ENCODE peak calls at places on chromosomes 7 and 10, in eight cellular contexts. One of them, this sample, is unnamed.

GRCh38 chr10:97673736-97674525 is 13.1 kb downstream of the AVPI1 start:
- DNase-seq in endothelial cell of umbilical vein: no peak
- DNase-seq in chondrocyte: no peak
- DNase-seq in epithelial cell of proximal tubule: no peak
- DNase-seq in CD8-positive, alpha-beta T cell: no peak
- DNase-seq in left ventricle myocardium inferior: no peak
- DNase-seq in nephron progenitor cell: no peak
- DNase-seq in cardiac muscle cell: peak; percentile 70
- DNase-seq in this sample: no peak

GRCh38 chr10:89206402-89207180 is 526 bp downstream of the CH25H start:
- DNase-seq in endothelial cell of umbilical vein: no peak
- DNase-seq in chondrocyte: no peak
- DNase-seq in epithelial cell of proximal tubule: no peak
- DNase-seq in CD8-positive, alpha-beta T cell: peak; percentile 68
- DNase-seq in left ventricle myocardium inferior: peak; percentile 18
- DNase-seq in nephron progenitor cell: peak; percentile 22
- DNase-seq in cardiac muscle cell: peak; percentile 36
- DNase-seq in this sample: no peak

GRCh38 chr10:7826971-7827370 is 8.7 kb downstream of the TAF3 start:
- DNase-seq in endothelial cell of umbilical vein: no peak
- DNase-seq in chondrocyte: no peak
- DNase-seq in epithelial cell of proximal tubule: no peak
- DNase-seq in CD8-positive, alpha-beta T cell: no peak
- DNase-seq in left ventricle myocardium inferior: no peak
- DNase-seq in nephron progenitor cell: no peak
- DNase-seq in cardiac muscle cell: peak; percentile 65
- DNase-seq in this sample: no peak

GRCh38 chr10:31187607-31188210 is 131.3 kb upstream of the ZEB1 start:
- DNase-seq in endothelial cell of umbilical vein: no peak
- DNase-seq in chondrocyte: no peak
- DNase-seq in epithelial cell of proximal tubule: no peak
- DNase-seq in CD8-positive, alpha-beta T cell: no peak
- DNase-seq in left ventricle myocardium inferior: no peak
- DNase-seq in nephron progenitor cell: no peak
- DNase-seq in cardiac muscle cell: no peak
- DNase-seq in this sample: no peak

GRCh38 chr7:157690058-157690832 is 353.4 kb downstream of the DNAJB6 start:
- DNase-seq in endothelial cell of umbilical vein: no peak
- DNase-seq in chondrocyte: peak; percentile 75
- DNase-seq in epithelial cell of proximal tubule: no peak
- DNase-seq in CD8-positive, alpha-beta T cell: no peak
- DNase-seq in left ventricle myocardium inferior: no peak
- DNase-seq in nephron progenitor cell: peak; percentile 47
- DNase-seq in cardiac muscle cell: no peak
- DNase-seq in this sample: no peak

GRCh38 chr10:110923856-110924493 is 4.6 kb downstream of the SHOC2 start:
- DNase-seq in endothelial cell of umbilical vein: no peak
- DNase-seq in chondrocyte: no peak
- DNase-seq in epithelial cell of proximal tubule: no peak
- DNase-seq in CD8-positive, alpha-beta T cell: no peak
- DNase-seq in left ventricle myocardium inferior: no peak
- DNase-seq in nephron progenitor cell: no peak
- DNase-seq in cardiac muscle cell: no peak
- DNase-seq in this sample: no peak

GRCh38 chr7:28298870-28299484 is 113.3 kb upstream of the CREB5 start:
- DNase-seq in endothelial cell of umbilical vein: peak; percentile 53
- DNase-seq in chondrocyte: no peak
- DNase-seq in epithelial cell of proximal tubule: peak; percentile 40
- DNase-seq in CD8-positive, alpha-beta T cell: no peak
- DNase-seq in left ventricle myocardium inferior: no peak
- DNase-seq in nephron progenitor cell: peak; percentile 48
- DNase-seq in cardiac muscle cell: peak; percentile 66
- DNase-seq in this sample: no peak

GRCh38 chr7:33888206-33888605 is 17.1 kb upstream of the BMPER start:
- DNase-seq in endothelial cell of umbilical vein: no peak
- DNase-seq in chondrocyte: no peak
- DNase-seq in epithelial cell of proximal tubule: no peak
- DNase-seq in CD8-positive, alpha-beta T cell: no peak
- DNase-seq in left ventricle myocardium inferior: no peak
- DNase-seq in nephron progenitor cell: peak; percentile 6
- DNase-seq in cardiac muscle cell: no peak
- DNase-seq in this sample: no peak

GRCh38 chr7:46545790-46546189 is 624.7 kb upstream of the IGFBP3 start:
- DNase-seq in endothelial cell of umbilical vein: peak; percentile 82
- DNase-seq in chondrocyte: no peak
- DNase-seq in epithelial cell of proximal tubule: peak; percentile 80
- DNase-seq in CD8-positive, alpha-beta T cell: no peak
- DNase-seq in left ventricle myocardium inferior: no peak
- DNase-seq in nephron progenitor cell: no peak
- DNase-seq in cardiac muscle cell: peak; percentile 83
- DNase-seq in this sample: no peak

DNA sequence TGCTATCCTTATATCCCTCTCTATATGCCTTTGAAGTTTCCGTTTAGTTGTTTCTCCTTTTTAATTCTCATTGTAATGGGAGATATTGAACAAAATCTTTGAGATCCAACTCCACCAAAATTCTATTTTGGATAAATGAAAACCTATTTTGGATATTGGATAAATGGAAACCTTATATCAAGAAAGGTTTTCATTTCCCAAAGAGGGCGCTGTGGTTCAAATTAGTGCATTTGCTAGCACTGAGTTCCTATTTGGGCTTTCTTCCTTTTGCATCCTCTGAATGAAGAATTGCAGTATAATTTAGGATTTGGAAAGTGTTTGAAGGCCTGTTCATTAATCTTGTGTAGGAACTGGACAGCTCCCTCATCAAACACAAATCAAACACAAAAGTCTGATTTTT is 80.7 kb upstream of the KLF14 start:
- DNase-seq in endothelial cell of umbilical vein: peak; percentile 37
- DNase-seq in chondrocyte: no peak
- DNase-seq in epithelial cell of proximal tubule: no peak
- DNase-seq in CD8-positive, alpha-beta T cell: no peak
- DNase-seq in left ventricle myocardium inferior: no peak
- DNase-seq in nephron progenitor cell: no peak
- DNase-seq in cardiac muscle cell: peak; percentile 60
- DNase-seq in this sample: no peak
- TF ChIP-seq CTCF in endothelial cell of umbilical vein: peak; percentile 34
- TF ChIP-seq CTCF in chondrocyte: peak; percentile 75
- TF ChIP-seq CTCF in epithelial cell of proximal tubule: peak; percentile 65
- TF ChIP-seq CTCF in CD8-positive, alpha-beta T cell: peak; percentile 28
- TF ChIP-seq CTCF in left ventricle myocardium inferior: peak; percentile 36
- TF ChIP-seq CTCF in nephron progenitor cell: peak; percentile 29
- TF ChIP-seq CTCF in cardiac muscle cell: peak; percentile 54
- TF ChIP-seq CTCF in this sample: peak; percentile 12

DNA sequence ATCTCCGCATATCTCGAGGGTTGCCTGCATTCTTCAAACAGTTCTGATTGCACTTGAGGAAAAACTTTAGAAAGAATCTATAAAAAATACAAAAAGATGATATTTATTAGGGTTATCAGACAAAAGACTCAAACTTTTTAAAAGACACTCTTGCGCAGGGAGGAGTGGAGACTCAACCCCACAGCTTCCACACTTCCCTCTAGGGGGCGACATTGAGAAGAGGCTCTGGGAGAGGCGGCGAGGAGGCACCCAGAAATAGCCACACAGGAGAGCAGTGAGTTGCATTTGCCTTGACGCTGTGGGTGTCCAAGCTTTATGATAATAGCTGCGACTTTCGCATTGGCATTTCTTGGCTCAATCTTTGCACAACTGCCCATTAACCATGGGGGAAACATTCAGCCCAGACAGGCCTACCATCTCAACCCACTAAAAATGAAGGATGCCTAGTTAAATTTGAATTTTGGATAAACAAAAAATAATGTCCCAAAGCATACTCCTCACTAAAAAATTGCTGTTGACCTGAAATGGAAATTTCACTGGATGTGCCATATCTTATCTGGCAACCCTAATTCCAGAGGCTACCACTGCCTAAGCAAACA is 86.2 kb downstream of the EBF3 start:
- DNase-seq in endothelial cell of umbilical vein: no peak
- DNase-seq in chondrocyte: no peak
- DNase-seq in epithelial cell of proximal tubule: no peak
- DNase-seq in CD8-positive, alpha-beta T cell: no peak
- DNase-seq in left ventricle myocardium inferior: no peak
- DNase-seq in nephron progenitor cell: peak; percentile 27
- DNase-seq in cardiac muscle cell: peak; percentile 32
- DNase-seq in this sample: no peak
- TF ChIP-seq CTCF in endothelial cell of umbilical vein: peak; percentile 21
- TF ChIP-seq CTCF in chondrocyte: peak; percentile 52
- TF ChIP-seq CTCF in epithelial cell of proximal tubule: peak; percentile 53
- TF ChIP-seq CTCF in CD8-positive, alpha-beta T cell: peak; percentile 55
- TF ChIP-seq CTCF in left ventricle myocardium inferior: peak; percentile 66
- TF ChIP-seq CTCF in nephron progenitor cell: peak; percentile 46
- TF ChIP-seq CTCF in cardiac muscle cell: peak; percentile 69
- TF ChIP-seq CTCF in this sample: peak; percentile 45

DNA sequence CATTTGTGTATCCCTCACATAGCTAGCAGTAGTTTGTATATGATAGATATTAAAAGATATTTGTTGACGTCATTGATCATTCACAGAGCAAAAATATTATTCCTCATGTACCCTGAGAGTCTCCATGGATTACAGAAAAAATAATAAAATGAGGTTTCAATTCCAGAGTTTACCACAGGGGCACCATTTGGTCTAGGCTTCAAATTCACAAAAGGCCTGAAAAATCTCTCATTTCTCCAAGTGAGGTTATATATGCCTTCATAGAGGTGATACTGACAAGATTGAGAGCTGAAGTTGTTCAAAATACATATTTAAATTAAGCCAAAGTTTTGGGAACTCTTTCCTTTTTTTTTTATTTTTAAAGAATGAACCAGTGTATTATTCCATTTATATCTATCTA is 52.7 kb downstream of the TMEM26 start:
- DNase-seq in endothelial cell of umbilical vein: no peak
- DNase-seq in chondrocyte: no peak
- DNase-seq in epithelial cell of proximal tubule: no peak
- DNase-seq in CD8-positive, alpha-beta T cell: no peak
- DNase-seq in left ventricle myocardium inferior: no peak
- DNase-seq in nephron progenitor cell: no peak
- DNase-seq in cardiac muscle cell: no peak
- DNase-seq in this sample: no peak
- TF ChIP-seq CTCF in endothelial cell of umbilical vein: no peak
- TF ChIP-seq CTCF in chondrocyte: peak; percentile 38
- TF ChIP-seq CTCF in epithelial cell of proximal tubule: peak; percentile 17
- TF ChIP-seq CTCF in CD8-positive, alpha-beta T cell: no peak
- TF ChIP-seq CTCF in left ventricle myocardium inferior: no peak
- TF ChIP-seq CTCF in nephron progenitor cell: no peak
- TF ChIP-seq CTCF in cardiac muscle cell: no peak
- TF ChIP-seq CTCF in this sample: no peak

DNA sequence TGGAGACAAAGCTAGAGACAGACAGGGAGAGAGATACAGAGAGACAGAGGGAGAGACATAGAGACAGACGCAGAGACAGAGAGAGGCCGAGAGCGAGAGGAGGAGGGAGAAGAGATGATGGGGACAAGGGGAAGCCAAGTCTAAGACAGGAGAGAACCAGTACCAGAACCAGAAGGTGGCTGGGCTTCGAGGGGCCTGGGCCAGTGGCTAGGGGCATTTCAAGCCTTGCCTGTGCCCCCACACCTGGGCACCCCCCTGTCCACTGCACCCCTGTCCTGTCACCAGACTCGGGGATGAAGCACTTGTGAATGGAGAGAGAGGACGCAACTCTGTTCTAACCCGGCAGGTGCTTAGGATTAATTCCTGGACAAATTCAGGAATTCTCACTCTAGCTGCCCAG is 157.1 kb downstream of the WDR37 start:
- DNase-seq in endothelial cell of umbilical vein: no peak
- DNase-seq in chondrocyte: no peak
- DNase-seq in epithelial cell of proximal tubule: no peak
- DNase-seq in CD8-positive, alpha-beta T cell: peak; percentile 25
- DNase-seq in left ventricle myocardium inferior: no peak
- DNase-seq in nephron progenitor cell: no peak
- DNase-seq in cardiac muscle cell: no peak
- DNase-seq in this sample: no peak
- TF ChIP-seq CTCF in endothelial cell of umbilical vein: no peak
- TF ChIP-seq CTCF in chondrocyte: no peak
- TF ChIP-seq CTCF in epithelial cell of proximal tubule: no peak
- TF ChIP-seq CTCF in CD8-positive, alpha-beta T cell: no peak
- TF ChIP-seq CTCF in left ventricle myocardium inferior: no peak
- TF ChIP-seq CTCF in nephron progenitor cell: no peak
- TF ChIP-seq CTCF in cardiac muscle cell: no peak
- TF ChIP-seq CTCF in this sample: no peak

DNA sequence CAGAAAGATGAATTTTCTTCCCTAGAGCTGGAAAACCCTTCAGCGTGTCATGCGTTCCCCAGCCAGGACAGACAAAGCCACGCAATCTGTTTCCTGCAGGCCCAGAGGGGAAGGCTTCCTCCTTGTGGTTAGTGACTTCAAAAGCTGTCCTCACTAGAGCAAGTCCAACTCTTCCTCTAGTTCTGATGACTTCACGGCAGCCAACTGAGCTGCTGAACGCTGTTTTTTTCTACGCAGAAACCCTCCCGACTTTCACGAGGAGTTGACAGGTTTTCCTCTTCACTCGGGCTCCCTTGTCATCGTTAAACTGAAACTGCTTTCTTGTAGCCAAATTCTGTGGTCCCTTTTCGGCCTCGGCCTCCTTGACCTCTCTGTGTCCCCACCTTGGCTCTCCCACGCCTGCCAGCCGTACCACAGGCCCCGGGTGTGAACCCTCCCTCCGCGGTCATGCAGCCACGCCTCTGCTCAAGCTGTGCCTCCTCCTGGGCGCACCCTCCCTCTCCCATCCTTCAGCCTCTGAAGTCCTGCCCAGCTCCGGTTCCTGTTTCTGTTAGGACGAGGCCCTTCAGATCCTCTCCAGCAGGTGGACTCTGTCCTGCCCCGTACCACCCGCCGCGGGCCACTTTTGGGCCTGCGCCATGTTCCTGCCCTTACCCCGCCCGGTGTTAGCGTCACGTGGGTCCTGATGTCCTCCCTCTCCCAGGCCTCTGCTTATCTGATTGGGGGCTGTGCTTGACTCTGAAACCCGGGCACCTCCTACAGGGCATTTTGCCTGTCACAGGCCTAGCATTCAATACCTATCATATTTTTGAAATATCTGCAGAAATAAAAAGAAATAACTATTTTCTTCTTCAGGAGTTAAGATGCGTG is 39.3 kb downstream of the CUX1 start:
- DNase-seq in endothelial cell of umbilical vein: peak; percentile 86
- DNase-seq in chondrocyte: no peak
- DNase-seq in epithelial cell of proximal tubule: peak; percentile 76
- DNase-seq in CD8-positive, alpha-beta T cell: peak; percentile 78
- DNase-seq in left ventricle myocardium inferior: peak; percentile 89
- DNase-seq in nephron progenitor cell: peak; percentile 19
- DNase-seq in cardiac muscle cell: peak; percentile 88
- DNase-seq in this sample: no peak
- TF ChIP-seq CTCF in endothelial cell of umbilical vein: peak; percentile 35
- TF ChIP-seq CTCF in chondrocyte: peak; percentile 64
- TF ChIP-seq CTCF in epithelial cell of proximal tubule: peak; percentile 68
- TF ChIP-seq CTCF in CD8-positive, alpha-beta T cell: peak; percentile 55
- TF ChIP-seq CTCF in left ventricle myocardium inferior: peak; percentile 64
- TF ChIP-seq CTCF in nephron progenitor cell: no peak
- TF ChIP-seq CTCF in cardiac muscle cell: peak; percentile 39
- TF ChIP-seq CTCF in this sample: no peak

This sample was measured in D721Med.